ENCODE peak calls at places on chromosomes 4 and X, in ten cellular contexts. O is Right ventricle myocardium superior, U is thyroid gland, K is GM20000, Y is type B pancreatic cell, T is endothelial cell, E is cardiac muscle cell, G is A549, Q is RKO, F is DMS153. W is an unnamed sample.

GRCh38 chr4:177185151-177185550 is 124.5 kb upstream of the NEIL3 start:
- DNase-seq in U (no peak), T (no peak), Q (no peak), O (no peak), E (no peak), Y (no peak), K (no peak), G (no peak), F (no peak), W (no peak)

GRCh38 chrX:119685225-119686066 is 7.5 kb downstream of the SEPTIN6 start:
- DNase-seq in E (no peak), O (no peak), Y (no peak), Q (no peak), F (no peak), G (no peak), K (no peak), T (no peak), U (peak), W (no peak)

GRCh38 chrX:39675619-39676018 is 422.1 kb downstream of the BCOR start:
- DNase-seq in F (no peak), U (peak), Y (no peak), O (peak), K (no peak), E (no peak), Q (no peak), T (no peak), G (no peak), W (peak)

GRCh38 chr4:78517050-78517652 is 34.4 kb upstream of the ANXA3 start:
- DNase-seq in O (no peak), Q (peak), G (peak), E (peak), T (no peak), F (no peak), Y (no peak), K (no peak), U (no peak), W (no peak)

GRCh38 chr4:95267081-95267480 is 281.7 kb downstream of the UNC5C start:
- DNase-seq in U (no peak), O (no peak), K (no peak), F (no peak), E (no peak), G (peak), Y (no peak), T (no peak), Q (peak), W (no peak)

GRCh38 chr4:25221377-25221776 is 12.5 kb upstream of the PI4K2B start:
- DNase-seq in F (no peak), E (no peak), T (no peak), G (no peak), K (no peak), Y (no peak), O (no peak), Q (no peak), U (no peak), W (no peak)

GRCh38 chr4:34362654-34363053 is 1881.7 kb downstream of the ARAP2 start:
- DNase-seq in F (no peak), K (no peak), O (no peak), Q (no peak), T (no peak), E (no peak), Y (no peak), U (no peak), G (no peak), W (no peak)

GRCh38 chrX:112888916-112889315 is 48.3 kb upstream of the AMOT start:
- DNase-seq in U (no peak), Q (no peak), E (no peak), Y (no peak), T (no peak), F (no peak), O (no peak), G (no peak), K (no peak), W (no peak)

GRCh38 chr4:80731436-80731835 is 299.1 kb upstream of the BMP3 start:
- DNase-seq in Y (no peak), F (no peak), T (no peak), Q (no peak), O (no peak), G (no peak), E (no peak), U (no peak), K (no peak), W (no peak)

GRCh38 chrX:17560385-17560784 is 176.9 kb upstream of the SCML1 start:
- DNase-seq in T (no peak), O (no peak), E (no peak), Q (no peak), U (no peak), K (no peak), G (no peak), Y (no peak), F (no peak), W (no peak)

GRCh38 chr4:153905231-153905630 is 116.3 kb upstream of the SFRP2 start:
- DNase-seq in U (no peak), Y (no peak), F (no peak), G (no peak), T (no peak), O (no peak), E (peak), Q (no peak), K (no peak), W (no peak)

GRCh38 chrX:16658284-16658683 is 8.3 kb downstream of the S100G start:
- DNase-seq in T (no peak), F (no peak), Q (no peak), U (no peak), G (no peak), Y (no peak), O (no peak), K (no peak), E (no peak), W (no peak)

GRCh38 chrX:16459008-16459407 is 190.9 kb upstream of the S100G start:
- DNase-seq in T (no peak), K (no peak), Y (no peak), Q (no peak), F (no peak), U (no peak), O (no peak), G (no peak), E (no peak), W (no peak)

GRCh38 chrX:150366951-150367545 is 3.9 kb downstream of the MAMLD1 start:
- DNase-seq in Q (peak), T (no peak), O (no peak), Y (no peak), E (no peak), K (no peak), U (no peak), G (peak), F (no peak), W (no peak)

GRCh38 chrX:79259073-79259689 is 108.0 kb downstream of the ITM2A start:
- DNase-seq in Q (no peak), K (peak), Y (no peak), T (no peak), U (no peak), G (no peak), F (no peak), E (no peak), O (peak), W (no peak)

GRCh38 chr4:122827899-122828601 is 1.4 kb downstream of the FGF2 start:
- DNase-seq in Q (no peak), O (no peak), E (peak), F (peak), Y (no peak), T (peak), U (peak), G (peak), K (peak), W (no peak)

GRCh38 chr4:173529505-173530325 is at the start of gene HAND2:
- DNase-seq in K (peak), T (peak), Y (peak), Q (no peak), O (peak), E (peak), F (no peak), G (peak), U (no peak), W (peak)

GRCh38 chrX:152926279-152926678 is 28.4 kb downstream of the ZNF185 start:
- DNase-seq in O (no peak), E (no peak), G (peak), U (peak), Q (peak), F (peak), K (peak), Y (no peak), T (peak), W (peak)

GRCh38 chr4:37914539-37914938 is 23.7 kb downstream of the TBC1D1 start:
- DNase-seq in U (no peak), Q (no peak), T (no peak), G (no peak), K (no peak), O (no peak), Y (no peak), F (no peak), E (no peak), W (no peak)

GRCh38 chr4:159191989-159192388 is 89.1 kb downstream of the RAPGEF2 start:
- DNase-seq in T (no peak), Q (peak), E (peak), K (no peak), Y (no peak), O (no peak), F (no peak), U (no peak), G (peak), W (no peak)

GRCh38 chr4:186930024-186930423 is 206.4 kb upstream of the FAT1 start:
- DNase-seq in E (no peak), K (no peak), F (no peak), Q (no peak), G (no peak), U (no peak), O (no peak), T (no peak), Y (no peak), W (no peak)

GRCh38 chr4:116926631-116927295 is 158.6 kb downstream of the TRAM1L1 start:
- DNase-seq in E (no peak), F (no peak), T (no peak), G (no peak), Q (no peak), Y (no peak), U (peak), K (no peak), O (no peak), W (no peak)

GRCh38 chr4:152956650-152957436 is 20.7 kb downstream of the FHDC1 start:
- DNase-seq in G (peak), T (no peak), E (peak), F (no peak), O (no peak), K (no peak), Q (no peak), U (peak), Y (no peak), W (no peak)

GRCh38 chrX:7047951-7048350 is 99.6 kb upstream of the STS start:
- DNase-seq in K (no peak), E (no peak), Y (no peak), F (no peak), Q (no peak), T (no peak), U (no peak), G (no peak), O (no peak), W (no peak)

GRCh38 chrX:13750204-13750603 is 15.7 kb downstream of the OFD1 start:
- DNase-seq in U (peak), Y (no peak), K (no peak), E (peak), Q (peak), O (no peak), T (no peak), G (peak), F (peak), W (no peak)

GRCh38 chr4:53781614-53782467 is 190.6 kb upstream of the LNX1 start:
- DNase-seq in G (peak), F (peak), O (no peak), T (no peak), Q (no peak), U (no peak), E (no peak), Y (no peak), K (no peak), W (no peak)

GRCh38 chr4:72302981-72303704 is 265.9 kb downstream of the ADAMTS3 start:
- DNase-seq in G (peak), Q (peak), K (peak), T (peak), O (no peak), Y (no peak), F (peak), E (peak), U (peak), W (peak)

GRCh38 chrX:22032084-22032483 is at the start of gene PHEX:
- DNase-seq in Q (no peak), F (no peak), G (no peak), O (no peak), E (no peak), T (no peak), K (no peak), Y (no peak), U (no peak), W (no peak)

GRCh38 chr4:106238819-106239420 is 77.1 kb downstream of the TBCK start:
- DNase-seq in F (peak), U (no peak), O (no peak), Y (no peak), K (peak), E (peak), G (peak), Q (peak), T (peak), W (no peak)

GRCh38 chr4:52883707-52884669 is 21.9 kb downstream of the RASL11B start:
- DNase-seq in E (no peak), G (no peak), U (no peak), F (no peak), T (no peak), K (no peak), Y (no peak), Q (no peak), O (no peak), W (no peak)

GRCh38 chr4:148776944-148777343 is 334.7 kb upstream of the NR3C2 start:
- DNase-seq in F (no peak), Q (no peak), T (no peak), O (no peak), G (no peak), Y (no peak), K (no peak), U (peak), E (peak), W (no peak)

GRCh38 chrX:108091266-108091877 is at the start of the genes ATG4A and PSMD10:
- DNase-seq in T (peak), U (peak), F (peak), O (peak), K (peak), E (peak), G (peak), Y (peak), Q (peak), W (peak)

GRCh38 chrX:10441464-10441863 is 178.9 kb downstream of the MID1 start:
- DNase-seq in Q (no peak), K (no peak), U (no peak), O (no peak), G (no peak), Y (no peak), E (no peak), F (no peak), T (no peak), W (no peak)

GRCh38 chrX:48086119-48086518 is 14.7 kb upstream of the ZNF630 start:
- DNase-seq in T (no peak), U (no peak), O (no peak), G (no peak), K (no peak), Q (no peak), E (no peak), F (no peak), Y (no peak), W (no peak)

GRCh38 chrX:40343319-40343718 is 237.5 kb upstream of the ATP6AP2 start:
- DNase-seq in O (no peak), Y (no peak), E (no peak), U (no peak), T (no peak), Q (no peak), G (no peak), K (no peak), F (no peak), W (no peak)

W was measured in T1000.